ENCODE peak calls at places on chromosome 17, in four cellular contexts. F is cardiac muscle cell, U is endothelial cell, M is NCI-H1436. X is an unnamed sample.

GRCh38 chr17:17044846-17045561 is 2.7 kb downstream of the MPRIP start:
- DNase-seq in F (peak), U (peak), M (no peak), X (peak)

GRCh38 chr17:32854834-32855389 is 22.0 kb downstream of the MYO1D start:
- DNase-seq in U (no peak), F (no peak), M (no peak), X (no peak)

GRCh38 chr17:39144414-39144813 is 7.0 kb downstream of the PLXDC1 start:
- DNase-seq in U (no peak), F (no peak), M (no peak), X (no peak)

GRCh38 chr17:55547027-55547670 is 35.9 kb upstream of the SMIM36 start:
- DNase-seq in M (no peak), U (no peak), F (no peak), X (no peak)

GRCh38 chr17:35727635-35728034 is 3.8 kb upstream of the RASL10B start:
- DNase-seq in F (no peak), M (no peak), U (no peak), X (no peak)

GRCh38 chr17:10243905-10244844 is 45.8 kb upstream of the GAS7 start:
- DNase-seq in M (no peak), U (no peak), F (no peak), X (no peak)

GRCh38 chr17:35373532-35373983 is at the start of gene SLFN11:
- DNase-seq in U (peak), F (no peak), M (no peak), X (peak)

GRCh38 chr17:32161506-32162365 is 19.4 kb downstream of the RHOT1 start:
- DNase-seq in U (no peak), F (no peak), M (no peak), X (no peak)

GRCh38 chr17:77772461-77772897 is 186.0 kb upstream of the TNRC6C start:
- DNase-seq in F (peak), U (peak), M (peak), X (peak)

GRCh38 chr17:35087731-35088646 is 24.5 kb upstream of the RFFL start:
- DNase-seq in F (peak), U (peak), M (no peak), X (peak)

GRCh38 chr17:63841350-63842172 is 924 bp downstream of the SMARCD2 start:
- DNase-seq in U (peak), F (peak), M (peak), X (peak)

GRCh38 chr17:27597188-27597580 is 33.8 kb upstream of the LGALS9 start:
- DNase-seq in F (no peak), U (no peak), M (no peak), X (no peak)

GRCh38 chr17:64129765-64130558 is at the start of gene ERN1:
- DNase-seq in U (peak), M (peak), F (peak), X (peak)

GRCh38 chr17:57892146-57892819 is 42.4 kb upstream of the MRPS23 start:
- DNase-seq in M (peak), U (peak), F (peak), X (peak)

GRCh38 chr17:38451840-38452529 is 23.7 kb downstream of the ARHGAP23 start:
- DNase-seq in M (no peak), F (no peak), U (peak), X (no peak)

GRCh38 chr17:3802461-3803307 is 1.7 kb upstream of the ITGAE start:
- DNase-seq in M (no peak), F (no peak), U (no peak), X (no peak)

GRCh38 chr17:39104046-39104445 is 47.4 kb downstream of the PLXDC1 start:
- DNase-seq in U (no peak), M (no peak), F (no peak), X (no peak)

GRCh38 chr17:17877548-17878358 is 41.0 kb upstream of the SREBF1 start:
- DNase-seq in M (no peak), U (no peak), F (peak), X (peak)

GRCh38 chr17:77726549-77726957 is 231.9 kb upstream of the TNRC6C start:
- DNase-seq in U (no peak), F (no peak), M (no peak), X (no peak)

GRCh38 chr17:75875940-75876189 is 2.5 kb downstream of the TRIM47 start:
- DNase-seq in U (no peak), M (no peak), F (no peak), X (no peak)

GRCh38 chr17:2101448-2102257 is 46.8 kb downstream of the HIC1 start:
- DNase-seq in M (no peak), U (no peak), F (no peak), X (no peak)

GRCh38 chr17:63843387-63844292 is 1.2 kb upstream of the SMARCD2 start:
- DNase-seq in F (no peak), U (no peak), M (no peak), X (peak)

GRCh38 chr17:69733171-69734014 is 318.9 kb downstream of the MAP2K6 start:
- DNase-seq in M (no peak), U (no peak), F (no peak), X (no peak)

GRCh38 chr17:65218261-65218660 is 81.1 kb downstream of the RGS9 start:
- DNase-seq in U (no peak), F (no peak), M (no peak), X (no peak)

GRCh38 chr17:12545877-12546513 is 119.7 kb upstream of the MYOCD start:
- DNase-seq in M (peak), U (peak), F (peak), X (peak)

GRCh38 chr17:43813386-43813785 is 19.6 kb downstream of the MPP3 start:
- DNase-seq in F (no peak), U (no peak), M (no peak), X (no peak)

GRCh38 chr17:83156408-83156807 is 77.0 kb downstream of the METRNL start:
- DNase-seq in F (no peak), M (no peak), U (no peak), X (no peak)

GRCh38 chr17:8900626-8901585 is 33.4 kb upstream of the PIK3R6 start:
- DNase-seq in U (no peak), F (no peak), M (no peak), X (no peak)

GRCh38 chr17:81166033-81166472 is at the start of gene AATK:
- DNase-seq in F (no peak), U (no peak), M (no peak), X (no peak)

GRCh38 chr17:1049446-1050225 is 52.7 kb downstream of the TIMM22 start:
- DNase-seq in M (no peak), F (no peak), U (no peak), X (no peak)

X was measured in NCI-H146.